ENCODE peak calls at places on chromosomes 4 and X, in seven cellular contexts. F is keratinocyte, P is neural progenitor cell, M is hepatocyte, T is endothelial cell of umbilical vein, V is MM.1S, C is GM12878. G is an unnamed sample.

GRCh38 chr4:140326395-140326993 is 47.0 kb upstream of the SCOC start:
- DNase-seq in F (no peak), P (peak; percentile 56), M (peak; percentile 64), T (peak; percentile 68), V (peak; percentile 26), C (no peak), G (peak; percentile 22)

GRCh38 chr4:139595989-139596679 is 40.1 kb upstream of the SETD7 start:
- DNase-seq in F (no peak), P (no peak), M (no peak), T (no peak), V (no peak), C (no peak), G (peak; percentile 46)

GRCh38 chr4:113106076-113106475 is 56.6 kb downstream of the ANK2 start:
- DNase-seq in F (no peak), P (no peak), M (peak; percentile 68), T (no peak), V (no peak), C (no peak), G (peak; percentile 10)

GRCh38 chr4:6120361-6120760 is 80.0 kb downstream of the JAKMIP1 start:
- DNase-seq in F (no peak), P (no peak), M (no peak), T (no peak), V (no peak), C (no peak), G (no peak)

GRCh38 chr4:154779362-154779947 is 1.6 kb upstream of the RBM46 start:
- DNase-seq in F (no peak), P (peak; percentile 41), M (peak; percentile 57), T (peak; percentile 18), V (peak; percentile 30), C (no peak), G (peak; percentile 29)

GRCh38 chrX:119685225-119686066 is 7.5 kb downstream of the SEPTIN6 start:
- DNase-seq in F (no peak), P (no peak), M (no peak), T (peak; percentile 65), V (peak; percentile 82), C (no peak), G (no peak)

GRCh38 chrX:72409993-72410392 is 104.3 kb upstream of the CITED1 start:
- DNase-seq in F (no peak), P (no peak), M (no peak), T (peak; percentile 36), V (no peak), C (no peak), G (no peak)

GRCh38 chr4:89496851-89497250 is 189.3 kb upstream of the GPRIN3 start:
- DNase-seq in F (peak; percentile 52), P (no peak), M (no peak), T (no peak), V (no peak), C (no peak), G (peak; percentile 52)

GRCh38 chrX:3663576-3664290 is 49.7 kb downstream of the PRKX start:
- DNase-seq in F (no peak), P (no peak), M (no peak), T (no peak), V (no peak), C (no peak), G (no peak)

GRCh38 chr4:185457136-185457535 is 14.4 kb downstream of the CCDC110 start:
- DNase-seq in F (no peak), P (peak; percentile 23), M (no peak), T (no peak), V (no peak), C (no peak), G (no peak)

GRCh38 chr4:27779827-27780226 is 919.2 kb downstream of the STIM2 start:
- DNase-seq in F (no peak), P (no peak), M (no peak), T (no peak), V (no peak), C (no peak), G (no peak)

GRCh38 chr4:70632028-70632427 is 3.5 kb downstream of the ENAM start:
- DNase-seq in F (peak; percentile 17), P (no peak), M (no peak), T (peak; percentile 60), V (no peak), C (no peak), G (peak; percentile 35)

GRCh38 chr4:26084414-26084813 is 170.4 kb downstream of the SMIM20 start:
- DNase-seq in F (no peak), P (no peak), M (no peak), T (no peak), V (no peak), C (no peak), G (no peak)

GRCh38 chrX:41470706-41471105 is 23.6 kb downstream of the NYX start:
- DNase-seq in F (no peak), P (no peak), M (no peak), T (no peak), V (no peak), C (no peak), G (no peak)

GRCh38 chr4:22237846-22238513 is 277.9 kb downstream of the ADGRA3 start:
- DNase-seq in F (no peak), P (peak; percentile 65), M (peak; percentile 68), T (no peak), V (peak; percentile 71), C (no peak), G (no peak)

GRCh38 chr4:10998826-10999225 is 314.3 kb upstream of the CLNK start:
- DNase-seq in F (no peak), P (no peak), M (no peak), T (no peak), V (no peak), C (no peak), G (no peak)

GRCh38 chr4:153506972-153507678 is 41.0 kb downstream of the TMEM131L start:
- DNase-seq in F (no peak), P (no peak), M (no peak), T (no peak), V (no peak), C (no peak), G (no peak)

GRCh38 chrX:12977761-12978204 is 2.9 kb downstream of the TMSB4X start:
- DNase-seq in F (no peak), P (no peak), M (no peak), T (no peak), V (peak; percentile 17), C (no peak), G (no peak)

GRCh38 chr4:36165256-36166005 is 78.9 kb downstream of the ARAP2 start:
- DNase-seq in F (no peak), P (no peak), M (no peak), T (no peak), V (no peak), C (no peak), G (no peak)

GRCh38 chr4:151163855-151164254 is 64.4 kb downstream of the RPS3A start:
- DNase-seq in F (no peak), P (no peak), M (no peak), T (no peak), V (no peak), C (no peak), G (no peak)

GRCh38 chrX:15849555-15849954 is 5.1 kb downstream of the AP1S2 start:
- DNase-seq in F (no peak), P (peak; percentile 69), M (peak; percentile 22), T (peak; percentile 29), V (no peak), C (no peak), G (peak; percentile 8)
- TF ChIP-seq CTCF in F (peak; percentile 34), P (peak; percentile 60), M (peak; percentile 40), T (peak; percentile 28), V (peak; percentile 14), C (peak; percentile 32), G (peak; percentile 44)

GRCh38 chr4:163331629-163332360 is 601 bp downstream of the NPY1R start:
- DNase-seq in F (no peak), P (peak; percentile 67), M (peak; percentile 50), T (peak; percentile 24), V (no peak), C (no peak), G (peak; percentile 30)
- TF ChIP-seq EZH2 in F (peak; percentile 81), P (peak; percentile 62), M (peak; percentile 63), T (peak; percentile 78), V (no peak), C (no peak), G (peak; percentile 8)

GRCh38 chr4:169160825-169161224 is 109.9 kb downstream of the SH3RF1 start:
- DNase-seq in F (no peak), P (peak; percentile 50), M (no peak), T (no peak), V (no peak), C (no peak), G (no peak)
- H3K4me2 ChIP-seq in F (peak overlapping the region; percentile 81), P (peak overlapping the region; percentile 17), M (no peak overlapping the region), T (no peak overlapping the region), V (no peak overlapping the region), C (no peak overlapping the region), G (peak overlapping the region; percentile 63)

DNA sequence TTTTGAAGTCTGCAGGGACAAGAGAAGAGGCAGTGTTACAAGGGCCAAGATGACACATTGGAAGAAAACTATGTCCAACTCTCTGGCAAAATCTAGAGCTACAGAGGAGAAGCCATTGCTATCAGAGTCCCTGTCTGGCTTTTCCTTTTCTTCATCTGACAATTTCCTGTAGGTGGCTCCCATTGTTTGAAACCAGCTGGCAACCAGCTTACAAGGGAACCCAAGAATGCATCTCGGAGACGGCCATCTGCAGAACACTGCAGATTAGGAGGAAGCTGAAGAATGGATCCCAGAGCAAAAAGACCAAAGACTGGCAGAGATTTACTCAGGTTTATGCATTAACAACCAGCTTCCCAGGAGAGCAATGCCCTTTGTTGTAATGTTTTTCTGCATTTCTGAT is 216.2 kb upstream of the CTSO start:
- DNase-seq in F (no peak), P (peak; percentile 66), M (no peak), T (no peak), V (no peak), C (no peak), G (no peak)
- TF ChIP-seq CTCF in F (no peak), P (no peak), M (no peak), T (no peak), V (no peak), C (no peak), G (no peak)

DNA sequence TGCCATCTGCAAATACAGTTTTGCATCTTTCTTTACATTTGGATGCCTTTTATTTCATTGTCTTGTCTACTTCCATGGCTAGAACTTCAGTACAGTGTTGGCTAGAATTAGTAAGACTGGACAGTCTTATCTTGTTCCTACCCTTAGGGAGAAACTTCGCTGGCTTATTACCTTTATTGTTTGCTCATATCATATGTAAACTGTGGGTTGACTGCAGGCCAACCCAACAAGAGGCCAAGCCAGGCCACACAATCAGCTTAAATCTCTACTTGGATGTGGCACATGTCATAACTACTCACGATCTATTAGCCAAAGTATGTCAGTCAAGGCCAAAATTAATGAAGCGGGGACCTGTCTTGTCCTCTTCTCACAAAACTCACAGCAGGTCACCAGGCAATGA is 144.1 kb downstream of the THOC2 start:
- DNase-seq in F (no peak), P (no peak), M (no peak), T (no peak), V (no peak), C (no peak), G (no peak)
- TF ChIP-seq EZH2 in F (no peak), P (no peak), M (no peak), T (no peak), V (no peak), C (no peak), G (no peak)

G was measured in mammary epithelial cell.